ENCODE peak calls at places on chromosomes 11 and 22, in seven cellular contexts. One of them, this sample, is unnamed.

GRCh38 chr11:96012086-96012824 is 88.3 kb upstream of the MTMR2 start:
- DNase-seq in body of pancreas: peak; percentile 49
- DNase-seq in Peyer's patch: peak; percentile 57
- DNase-seq in tibial nerve: peak; percentile 19
- DNase-seq in naive thymus-derived CD4-positive, alpha-beta T cell: peak; percentile 59
- DNase-seq in thoracic aorta: no peak
- DNase-seq in upper lobe of right lung: no peak
- DNase-seq in this sample: peak; percentile 78

GRCh38 chr11:101428918-101429317 is 154.9 kb downstream of the TRPC6 start:
- DNase-seq in body of pancreas: peak; percentile 15
- DNase-seq in Peyer's patch: no peak
- DNase-seq in tibial nerve: no peak
- DNase-seq in naive thymus-derived CD4-positive, alpha-beta T cell: no peak
- DNase-seq in thoracic aorta: no peak
- DNase-seq in upper lobe of right lung: no peak
- DNase-seq in this sample: no peak

GRCh38 chr11:105573091-105573490 is 36.8 kb upstream of the GRIA4 start:
- DNase-seq in body of pancreas: no peak
- DNase-seq in Peyer's patch: no peak
- DNase-seq in tibial nerve: no peak
- DNase-seq in naive thymus-derived CD4-positive, alpha-beta T cell: no peak
- DNase-seq in thoracic aorta: no peak
- DNase-seq in upper lobe of right lung: no peak
- DNase-seq in this sample: no peak

GRCh38 chr11:74278721-74279148 is 32.7 kb downstream of the P4HA3 start:
- DNase-seq in body of pancreas: peak; percentile 63
- DNase-seq in Peyer's patch: no peak
- DNase-seq in tibial nerve: no peak
- DNase-seq in naive thymus-derived CD4-positive, alpha-beta T cell: no peak
- DNase-seq in thoracic aorta: peak; percentile 30
- DNase-seq in upper lobe of right lung: no peak
- DNase-seq in this sample: no peak

GRCh38 chr22:48939441-48940265 is 888.0 kb downstream of the BRD1 start:
- DNase-seq in body of pancreas: no peak
- DNase-seq in Peyer's patch: no peak
- DNase-seq in tibial nerve: no peak
- DNase-seq in naive thymus-derived CD4-positive, alpha-beta T cell: no peak
- DNase-seq in thoracic aorta: no peak
- DNase-seq in upper lobe of right lung: peak; percentile 28
- DNase-seq in this sample: no peak

GRCh38 chr11:3016861-3017260 is 24.7 kb upstream of the NAP1L4 start:
- DNase-seq in body of pancreas: no peak
- DNase-seq in Peyer's patch: no peak
- DNase-seq in tibial nerve: no peak
- DNase-seq in naive thymus-derived CD4-positive, alpha-beta T cell: no peak
- DNase-seq in thoracic aorta: no peak
- DNase-seq in upper lobe of right lung: no peak
- DNase-seq in this sample: no peak

GRCh38 chr11:30015725-30016449 is 943 bp downstream of the KCNA4 start:
- DNase-seq in body of pancreas: no peak
- DNase-seq in Peyer's patch: no peak
- DNase-seq in tibial nerve: no peak
- DNase-seq in naive thymus-derived CD4-positive, alpha-beta T cell: no peak
- DNase-seq in thoracic aorta: no peak
- DNase-seq in upper lobe of right lung: no peak
- DNase-seq in this sample: no peak

GRCh38 chr11:45715398-45715797 is 50.0 kb upstream of the CHST1 start:
- DNase-seq in body of pancreas: no peak
- DNase-seq in Peyer's patch: no peak
- DNase-seq in tibial nerve: no peak
- DNase-seq in naive thymus-derived CD4-positive, alpha-beta T cell: no peak
- DNase-seq in thoracic aorta: no peak
- DNase-seq in upper lobe of right lung: no peak
- DNase-seq in this sample: no peak

GRCh38 chr11:33659370-33660139 is 41.1 kb downstream of the C11orf91 start:
- DNase-seq in body of pancreas: no peak
- DNase-seq in Peyer's patch: no peak
- DNase-seq in tibial nerve: no peak
- DNase-seq in naive thymus-derived CD4-positive, alpha-beta T cell: no peak
- DNase-seq in thoracic aorta: no peak
- DNase-seq in upper lobe of right lung: no peak
- DNase-seq in this sample: no peak

GRCh38 chr11:2586793-2587131 is 113.0 kb downstream of the KCNQ1OT1 start:
- DNase-seq in body of pancreas: no peak
- DNase-seq in Peyer's patch: no peak
- DNase-seq in tibial nerve: no peak
- DNase-seq in naive thymus-derived CD4-positive, alpha-beta T cell: no peak
- DNase-seq in thoracic aorta: no peak
- DNase-seq in upper lobe of right lung: peak; percentile 58
- DNase-seq in this sample: no peak

GRCh38 chr11:68839054-68839865 is 2.5 kb downstream of the CPT1A start:
- DNase-seq in body of pancreas: peak; percentile 98
- DNase-seq in Peyer's patch: peak; percentile 98
- DNase-seq in tibial nerve: peak; percentile 92
- DNase-seq in naive thymus-derived CD4-positive, alpha-beta T cell: peak; percentile 93
- DNase-seq in thoracic aorta: peak; percentile 83
- DNase-seq in upper lobe of right lung: peak; percentile 98
- DNase-seq in this sample: peak; percentile 95

GRCh38 chr11:69245491-69246345 is 48.2 kb upstream of the MYEOV start:
- DNase-seq in body of pancreas: no peak
- DNase-seq in Peyer's patch: no peak
- DNase-seq in tibial nerve: no peak
- DNase-seq in naive thymus-derived CD4-positive, alpha-beta T cell: no peak
- DNase-seq in thoracic aorta: no peak
- DNase-seq in upper lobe of right lung: no peak
- DNase-seq in this sample: no peak

GRCh38 chr11:83374311-83374710 is 88.1 kb upstream of the CCDC90B start:
- DNase-seq in body of pancreas: no peak
- DNase-seq in Peyer's patch: no peak
- DNase-seq in tibial nerve: no peak
- DNase-seq in naive thymus-derived CD4-positive, alpha-beta T cell: no peak
- DNase-seq in thoracic aorta: no peak
- DNase-seq in upper lobe of right lung: no peak
- DNase-seq in this sample: no peak

GRCh38 chr22:17712441-17712840 is 61.8 kb downstream of the BID start:
- DNase-seq in body of pancreas: no peak
- DNase-seq in Peyer's patch: no peak
- DNase-seq in tibial nerve: no peak
- DNase-seq in naive thymus-derived CD4-positive, alpha-beta T cell: no peak
- DNase-seq in thoracic aorta: no peak
- DNase-seq in upper lobe of right lung: no peak
- DNase-seq in this sample: no peak

GRCh38 chr11:69949327-69949726 is 128.8 kb upstream of the ANO1 start:
- DNase-seq in body of pancreas: peak; percentile 70
- DNase-seq in Peyer's patch: no peak
- DNase-seq in tibial nerve: no peak
- DNase-seq in naive thymus-derived CD4-positive, alpha-beta T cell: no peak
- DNase-seq in thoracic aorta: peak; percentile 51
- DNase-seq in upper lobe of right lung: peak; percentile 38
- DNase-seq in this sample: no peak

GRCh38 chr11:88415495-88415894 is 78.0 kb upstream of the CTSC start:
- DNase-seq in body of pancreas: no peak
- DNase-seq in Peyer's patch: no peak
- DNase-seq in tibial nerve: no peak
- DNase-seq in naive thymus-derived CD4-positive, alpha-beta T cell: no peak
- DNase-seq in thoracic aorta: no peak
- DNase-seq in upper lobe of right lung: no peak
- DNase-seq in this sample: no peak
- H3K4me1 ChIP-seq in body of pancreas: no peaks in the 10 kb centered on the region
- H3K4me1 ChIP-seq in Peyer's patch: no peaks in the 10 kb centered on the region
- H3K4me1 ChIP-seq in tibial nerve: peaks cover 15% of the 10 kb centered on the region
- H3K4me1 ChIP-seq in naive thymus-derived CD4-positive, alpha-beta T cell: peaks cover 37% of the 10 kb centered on the region
- H3K4me1 ChIP-seq in thoracic aorta: peaks cover 2% of the 10 kb centered on the region
- H3K4me1 ChIP-seq in upper lobe of right lung: peaks cover 15% of the 10 kb centered on the region
- H3K4me1 ChIP-seq in this sample: peaks cover 29% of the 10 kb centered on the region

GRCh38 chr22:29331213-29331612 is 15.7 kb upstream of the RASL10A start:
- DNase-seq in body of pancreas: no peak
- DNase-seq in Peyer's patch: no peak
- DNase-seq in tibial nerve: no peak
- DNase-seq in naive thymus-derived CD4-positive, alpha-beta T cell: no peak
- DNase-seq in thoracic aorta: no peak
- DNase-seq in upper lobe of right lung: no peak
- DNase-seq in this sample: no peak
- H3K36me3 ChIP-seq in body of pancreas: peaks cover 6% of the 10 kb centered on the region
- H3K36me3 ChIP-seq in Peyer's patch: no peaks in the 10 kb centered on the region
- H3K36me3 ChIP-seq in tibial nerve: no peaks in the 10 kb centered on the region
- H3K36me3 ChIP-seq in naive thymus-derived CD4-positive, alpha-beta T cell: peaks cover 98% of the 10 kb centered on the region
- H3K36me3 ChIP-seq in thoracic aorta: peaks cover 26% of the 10 kb centered on the region
- H3K36me3 ChIP-seq in upper lobe of right lung: peaks cover 91% of the 10 kb centered on the region
- H3K36me3 ChIP-seq in this sample: peaks cover 9% of the 10 kb centered on the region

DNA sequence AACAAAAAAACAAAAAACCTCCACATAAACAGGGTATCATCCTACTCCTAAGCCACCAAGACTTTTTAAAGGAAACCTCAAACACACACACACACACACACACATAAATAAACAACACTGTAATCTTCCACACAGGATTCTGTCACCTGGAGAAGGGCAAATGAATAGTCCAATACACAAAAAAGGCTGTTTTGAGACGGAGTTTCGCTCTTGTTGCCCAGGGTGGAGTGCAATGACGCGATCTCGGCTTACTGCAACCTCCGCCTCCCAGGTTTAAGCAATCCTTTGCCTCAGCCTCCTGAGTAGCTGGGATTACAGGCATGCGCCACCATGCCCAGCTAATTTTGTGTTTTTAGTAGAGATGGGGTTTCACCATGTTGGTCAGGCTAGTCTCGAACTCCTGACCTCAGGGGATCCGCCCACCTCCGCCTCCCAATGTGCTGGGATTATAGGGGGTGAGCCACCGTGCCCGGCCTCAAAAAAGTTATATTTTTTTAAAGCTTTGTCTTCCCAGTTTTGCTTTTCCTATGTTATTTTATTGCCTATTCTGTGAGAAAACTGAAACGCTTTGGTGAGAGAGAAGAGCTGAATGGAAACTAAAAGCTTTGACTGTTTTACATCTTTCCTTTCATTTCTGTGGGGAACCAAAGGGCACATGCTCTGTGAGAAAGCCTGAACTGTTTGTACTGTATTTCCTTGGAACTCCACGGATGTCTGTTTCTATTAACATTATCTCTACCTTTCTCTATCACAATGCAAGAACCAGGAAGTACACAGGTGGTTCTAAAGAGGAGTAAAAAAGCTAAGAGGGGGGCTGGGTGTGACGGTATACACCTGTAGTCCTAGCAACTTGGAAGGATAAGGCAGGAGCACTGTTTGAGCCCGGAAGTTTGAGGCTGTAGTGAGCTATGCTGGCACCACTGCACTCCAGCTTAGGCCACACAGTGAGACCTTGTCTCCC is 44.1 kb downstream of the CELF1 start:
- DNase-seq in body of pancreas: peak; percentile 80
- DNase-seq in Peyer's patch: no peak
- DNase-seq in tibial nerve: no peak
- DNase-seq in naive thymus-derived CD4-positive, alpha-beta T cell: no peak
- DNase-seq in thoracic aorta: no peak
- DNase-seq in upper lobe of right lung: no peak
- DNase-seq in this sample: no peak
- H3K4me1 ChIP-seq in body of pancreas: peaks cover 45% of the 10 kb centered on the region
- H3K4me1 ChIP-seq in Peyer's patch: no peaks in the 10 kb centered on the region
- H3K4me1 ChIP-seq in tibial nerve: peaks cover 87% of the 10 kb centered on the region
- H3K4me1 ChIP-seq in naive thymus-derived CD4-positive, alpha-beta T cell: peaks cover 12% of the 10 kb centered on the region
- H3K4me1 ChIP-seq in thoracic aorta: peaks cover 51% of the 10 kb centered on the region
- H3K4me1 ChIP-seq in upper lobe of right lung: peaks cover 66% of the 10 kb centered on the region
- H3K4me1 ChIP-seq in this sample: peaks cover 35% of the 10 kb centered on the region

GRCh38 chr11:67397536-67397935 is 4.1 kb downstream of the PPP1CA start:
- DNase-seq in body of pancreas: no peak
- DNase-seq in Peyer's patch: no peak
- DNase-seq in tibial nerve: no peak
- DNase-seq in naive thymus-derived CD4-positive, alpha-beta T cell: no peak
- DNase-seq in thoracic aorta: no peak
- DNase-seq in upper lobe of right lung: no peak
- DNase-seq in this sample: no peak
- H3K36me3 ChIP-seq in body of pancreas: peaks cover 8% of the 10 kb centered on the region
- H3K36me3 ChIP-seq in Peyer's patch: no peaks in the 10 kb centered on the region
- H3K36me3 ChIP-seq in tibial nerve: no peaks in the 10 kb centered on the region
- H3K36me3 ChIP-seq in naive thymus-derived CD4-positive, alpha-beta T cell: peaks cover 59% of the 10 kb centered on the region
- H3K36me3 ChIP-seq in thoracic aorta: peaks cover 36% of the 10 kb centered on the region
- H3K36me3 ChIP-seq in upper lobe of right lung: peaks cover 55% of the 10 kb centered on the region
- H3K36me3 ChIP-seq in this sample: peaks cover 30% of the 10 kb centered on the region

This sample was measured in CD8-positive, alpha-beta T cell.